ENCODE peak calls at places on chromosomes 1 and 21, in five cellular contexts. L is foreskin fibroblast, X is kidney epithelial cell, M is left ventricle myocardium inferior, O is esophagus squamous epithelium. T is an unnamed sample.

GRCh38 chr1:42815938-42816599 is 853 bp upstream of the ERMAP start:
- DNase-seq in M (no peak), O (no peak), X (no peak), L (peak), T (no peak)

GRCh38 chr1:66175107-66175506 is 358.8 kb upstream of the SGIP1 start:
- DNase-seq in O (no peak), X (no peak), L (no peak), M (no peak), T (no peak)

GRCh38 chr1:29963946-29964345 is 727.6 kb downstream of the PTPRU start:
- DNase-seq in O (no peak), L (no peak), M (no peak), X (no peak), T (no peak)

GRCh38 chr1:235908742-235909520 is 42.2 kb upstream of the LYST start:
- DNase-seq in M (no peak), L (peak), X (peak), O (no peak), T (peak)

GRCh38 chr1:213070399-213070798 is 19.4 kb downstream of the RPS6KC1 start:
- DNase-seq in L (peak), O (no peak), X (peak), M (no peak), T (no peak)

GRCh38 chr1:85088408-85088784 is 40.1 kb upstream of the MCOLN3 start:
- DNase-seq in X (no peak), M (no peak), L (no peak), O (no peak), T (no peak)

GRCh38 chr1:110672001-110672752 is 2.6 kb downstream of the KCNA3 start:
- DNase-seq in L (peak), O (no peak), X (no peak), M (no peak), T (no peak)

GRCh38 chr1:10824821-10825540 is 28.5 kb upstream of the CASZ1 start:
- DNase-seq in M (no peak), X (peak), O (no peak), L (peak), T (no peak)

GRCh38 chr1:57254006-57254405 is 169.9 kb downstream of the DAB1 start:
- DNase-seq in O (no peak), L (peak), X (no peak), M (no peak), T (no peak)

GRCh38 chr1:12662556-12662955 is 18.7 kb downstream of the AADACL4 start:
- DNase-seq in L (no peak), O (no peak), M (no peak), X (no peak), T (no peak)

GRCh38 chr1:42971848-42972291 is 13.2 kb upstream of the SLC2A1 start:
- DNase-seq in X (no peak), O (no peak), L (peak), M (no peak), T (no peak)

GRCh38 chr1:32962248-32962896 is 2.2 kb downstream of the RNF19B start:
- DNase-seq in M (no peak), O (no peak), L (peak), X (no peak), T (no peak)

GRCh38 chr1:209403921-209404320 is 179.6 kb upstream of the CAMK1G start:
- DNase-seq in X (no peak), M (no peak), L (no peak), O (no peak), T (no peak)

GRCh38 chr1:243842978-243843490 is 7.0 kb downstream of the AKT3 start:
- DNase-seq in L (peak), X (no peak), M (no peak), O (no peak), T (no peak)

GRCh38 chr1:90924982-90925381 is 96.9 kb downstream of the ZNF644 start:
- DNase-seq in O (no peak), L (no peak), M (no peak), X (no peak), T (no peak)

GRCh38 chr1:109784551-109785252 is 21.0 kb upstream of the EPS8L3 start:
- DNase-seq in X (no peak), M (peak), L (no peak), O (no peak), T (no peak)

GRCh38 chr1:230858918-230859819 is 9.2 kb downstream of the C1orf198 start:
- DNase-seq in O (no peak), L (peak), X (no peak), M (no peak), T (no peak)

GRCh38 chr1:90335566-90335965 is 340.7 kb downstream of the ZNF326 start:
- DNase-seq in L (no peak), X (no peak), O (no peak), M (no peak), T (no peak)

GRCh38 chr1:7117599-7118281 is 332.5 kb downstream of the CAMTA1 start:
- DNase-seq in O (no peak), M (no peak), L (peak), X (peak), T (no peak)

GRCh38 chr1:87151500-87152421 is 176.9 kb upstream of the LMO4 start:
- DNase-seq in X (no peak), L (no peak), M (peak), O (no peak), T (no peak)

DNA sequence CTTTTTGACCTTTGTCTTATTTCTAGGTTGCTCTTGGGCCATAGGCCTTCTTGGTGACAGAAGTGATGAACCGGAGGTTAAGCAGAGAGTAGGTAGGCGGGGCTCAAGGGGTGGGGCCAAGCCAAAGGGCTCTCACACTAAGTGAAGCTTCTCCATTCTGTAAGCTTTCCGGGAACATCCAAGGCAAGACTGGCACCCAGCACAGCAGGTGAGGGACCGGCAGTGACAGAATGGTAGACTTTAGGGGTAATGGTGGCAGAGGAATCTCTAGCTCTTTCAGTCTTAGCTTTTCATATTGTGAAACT is at the start of gene TNFAIP8L2:
- DNase-seq in M (peak), X (no peak), O (no peak), L (peak), T (no peak)
- H3K4me3 ChIP-seq in M (peak), X (no peak), O (peak), L (no peak), T (peak)

DNA sequence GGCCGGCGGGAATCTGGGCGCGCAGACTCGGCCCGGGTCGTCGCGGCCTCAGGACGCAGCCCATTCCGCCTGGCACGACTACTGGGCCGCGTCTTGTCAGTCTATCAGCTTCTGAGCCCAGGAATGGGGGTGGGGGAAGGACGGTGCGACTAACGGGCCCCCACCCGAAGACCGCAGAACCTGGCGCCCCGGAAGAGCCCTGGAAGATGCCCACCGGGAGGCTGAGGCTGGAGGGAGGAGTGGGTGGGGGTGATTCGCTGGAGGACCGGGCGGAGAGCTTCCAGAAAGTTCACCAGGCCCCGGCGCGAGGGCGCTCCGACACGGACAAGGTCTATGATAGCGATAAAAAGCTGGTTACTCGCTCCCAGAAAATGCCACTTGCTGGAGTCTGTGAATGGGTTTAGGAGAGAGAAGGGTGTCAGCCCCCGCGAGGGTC is 1.7 kb upstream of the DMRTA2 start:
- DNase-seq in M (no peak), L (peak), O (no peak), X (no peak), T (no peak)
- TF ChIP-seq CTCF in M (no peak), L (no peak), O (no peak), X (no peak), T (no peak)

GRCh38 chr1:98054786-98055185 is 134.0 kb upstream of the DPYD start:
- DNase-seq in M (no peak), X (no peak), L (no peak), O (no peak), T (no peak)
- H3K4me3 ChIP-seq in M (no peak), X (no peak), L (no peak), O (no peak), T (no peak)

GRCh38 chr21:34728479-34728878 is 59.7 kb downstream of the CLIC6 start:
- DNase-seq in O (no peak), L (no peak), M (no peak), X (no peak), T (no peak)

GRCh38 chr21:34724857-34725195 is 56.0 kb downstream of the CLIC6 start:
- DNase-seq in M (no peak), L (no peak), O (no peak), X (no peak), T (no peak)

GRCh38 chr21:34724131-34724856 is 55.5 kb downstream of the CLIC6 start:
- DNase-seq in O (no peak), X (no peak), L (no peak), M (no peak), T (no peak)

GRCh38 chr21:34726627-34727337 is 58.0 kb downstream of the CLIC6 start:
- DNase-seq in M (no peak), O (no peak), L (no peak), X (peak), T (no peak)

GRCh38 chr21:34722684-34723300 is 54.0 kb downstream of the CLIC6 start:
- DNase-seq in M (no peak), O (no peak), L (no peak), X (no peak), T (no peak)
- TF ChIP-seq CTCF in M (no peak), O (peak), L (peak), X (peak), T (peak)

GRCh38 chr1:184388671-184389292 is 2.0 kb downstream of the C1orf21 start:
- DNase-seq in O (no peak), L (no peak), M (no peak), X (no peak), T (no peak)
- H3K4me3 ChIP-seq in O (peak), L (peak), M (peak), X (no peak), T (peak)

T was measured in thoracic aorta.